ENCODE peak calls at places on chromosome 11, in six cellular contexts. A is GM12878, N is K562, O is H1, T is NT2/D1, B is HepG2. P is an unnamed sample.

GRCh38 chr11:121328967-121329653 is 36.5 kb downstream of the SC5D start:
- DNase-seq in A (no peak), N (no peak), O (no peak), T (no peak), B (no peak), P (no peak)

GRCh38 chr11:21142007-21142406 is 472.6 kb downstream of the NELL1 start:
- DNase-seq in A (no peak), N (no peak), O (peak), T (peak), B (no peak), P (no peak)

GRCh38 chr11:12073436-12073835 is 37.0 kb upstream of the MICAL2 start:
- DNase-seq in A (no peak), N (no peak), O (no peak), T (no peak), B (no peak), P (no peak)

GRCh38 chr11:3050386-3051325 is 6.6 kb downstream of the CARS1 start:
- DNase-seq in A (no peak), N (no peak), O (no peak), T (no peak), B (no peak), P (no peak)

GRCh38 chr11:77487790-77488189 is 13.9 kb upstream of the PAK1 start:
- DNase-seq in A (no peak), N (no peak), O (peak), T (no peak), B (no peak), P (no peak)

GRCh38 chr11:95282337-95282751 is 51.3 kb upstream of the SESN3 start:
- DNase-seq in A (no peak), N (no peak), O (no peak), T (no peak), B (peak), P (no peak)

GRCh38 chr11:82846037-82846383 is 54.2 kb downstream of the PRCP start:
- DNase-seq in A (no peak), N (no peak), O (no peak), T (no peak), B (no peak), P (no peak)

GRCh38 chr11:93895106-93895862 is 44.9 kb upstream of the VSTM5 start:
- DNase-seq in A (no peak), N (peak), O (no peak), T (peak), B (peak), P (peak)

GRCh38 chr11:122038543-122038942 is 77.5 kb downstream of the BLID start:
- DNase-seq in A (no peak), N (no peak), O (no peak), T (peak), B (no peak), P (no peak)

GRCh38 chr11:61272731-61273130 is 22.4 kb downstream of the VWCE start:
- DNase-seq in A (no peak), N (no peak), O (no peak), T (no peak), B (no peak), P (no peak)

GRCh38 chr11:130407978-130408377 is 20.4 kb downstream of the ADAMTS8 start:
- DNase-seq in A (no peak), N (no peak), O (no peak), T (no peak), B (no peak), P (peak)

GRCh38 chr11:119371778-119372182 is 9.7 kb downstream of the USP2 start:
- DNase-seq in A (no peak), N (no peak), O (no peak), T (no peak), B (no peak), P (no peak)

GRCh38 chr11:95487391-95487790 is 256.4 kb upstream of the SESN3 start:
- DNase-seq in A (peak), N (no peak), O (no peak), T (no peak), B (no peak), P (no peak)

GRCh38 chr11:67545280-67545679 is 22.0 kb upstream of the CABP2 start:
- DNase-seq in A (no peak), N (peak), O (no peak), T (no peak), B (peak), P (no peak)

GRCh38 chr11:110078923-110079544 is 14.2 kb upstream of the ZC3H12C start:
- DNase-seq in A (no peak), N (no peak), O (no peak), T (no peak), B (no peak), P (no peak)

GRCh38 chr11:17924713-17925112 is 88.1 kb downstream of the SERGEF start:
- DNase-seq in A (no peak), N (no peak), O (no peak), T (no peak), B (no peak), P (no peak)

GRCh38 chr11:819129-819931 is 616 bp downstream of the PNPLA2 start:
- DNase-seq in A (no peak), N (peak), O (peak), T (no peak), B (peak), P (no peak)

GRCh38 chr11:12102588-12103410 is 7.6 kb upstream of the MICAL2 start:
- DNase-seq in A (no peak), N (no peak), O (no peak), T (no peak), B (no peak), P (no peak)

GRCh38 chr11:58216476-58216875 is 4.0 kb downstream of the OR1S1 start:
- DNase-seq in A (no peak), N (no peak), O (no peak), T (no peak), B (no peak), P (no peak)

GRCh38 chr11:11701070-11701469 is 79.3 kb upstream of the GALNT18 start:
- DNase-seq in A (no peak), N (no peak), O (no peak), T (no peak), B (no peak), P (peak)

GRCh38 chr11:27248430-27249207 is 114.4 kb downstream of the CCDC34 start:
- DNase-seq in A (no peak), N (no peak), O (no peak), T (no peak), B (peak), P (no peak)

GRCh38 chr11:83449338-83449913 is 163.3 kb upstream of the CCDC90B start:
- DNase-seq in A (no peak), N (no peak), O (no peak), T (no peak), B (no peak), P (no peak)

GRCh38 chr11:94131363-94132115 is 2.9 kb downstream of the PANX1 start:
- DNase-seq in A (no peak), N (no peak), O (peak), T (no peak), B (no peak), P (no peak)

GRCh38 chr11:113985906-113986305 is 11.0 kb downstream of the HTR3A start:
- DNase-seq in A (no peak), N (no peak), O (no peak), T (no peak), B (no peak), P (no peak)

GRCh38 chr11:92702771-92703170 is 266.7 kb upstream of the MTNR1B start:
- DNase-seq in A (no peak), N (no peak), O (no peak), T (no peak), B (no peak), P (no peak)

GRCh38 chr11:61004037-61004641 is 32.7 kb downstream of the CD6 start:
- DNase-seq in A (no peak), N (no peak), O (no peak), T (no peak), B (no peak), P (no peak)

GRCh38 chr11:112963368-112963955 is 2.2 kb downstream of the NCAM1 start:
- DNase-seq in A (no peak), N (no peak), O (peak), T (no peak), B (no peak), P (no peak)

GRCh38 chr11:61587541-61587941 is 6.7 kb upstream of the SYT7 start:
- DNase-seq in A (no peak), N (peak), O (peak), T (peak), B (no peak), P (no peak)

GRCh38 chr11:62201376-62201775 is 7.1 kb upstream of the SCGB2A1 start:
- DNase-seq in A (no peak), N (no peak), O (no peak), T (no peak), B (no peak), P (no peak)

GRCh38 chr11:73478737-73479347 is 102.6 kb downstream of the RELT start:
- DNase-seq in A (no peak), N (peak), O (no peak), T (peak), B (peak), P (peak)

GRCh38 chr11:67056267-67056639 is 394 bp upstream of the RHOD start:
- DNase-seq in A (no peak), N (no peak), O (no peak), T (no peak), B (no peak), P (no peak)

GRCh38 chr11:95104121-95104830 is 14.6 kb downstream of the ENDOD1 start:
- DNase-seq in A (no peak), N (no peak), O (no peak), T (no peak), B (no peak), P (no peak)

GRCh38 chr11:22957890-22958289 is 97.6 kb upstream of the CCDC179 start:
- DNase-seq in A (no peak), N (no peak), O (no peak), T (no peak), B (no peak), P (no peak)

DNA sequence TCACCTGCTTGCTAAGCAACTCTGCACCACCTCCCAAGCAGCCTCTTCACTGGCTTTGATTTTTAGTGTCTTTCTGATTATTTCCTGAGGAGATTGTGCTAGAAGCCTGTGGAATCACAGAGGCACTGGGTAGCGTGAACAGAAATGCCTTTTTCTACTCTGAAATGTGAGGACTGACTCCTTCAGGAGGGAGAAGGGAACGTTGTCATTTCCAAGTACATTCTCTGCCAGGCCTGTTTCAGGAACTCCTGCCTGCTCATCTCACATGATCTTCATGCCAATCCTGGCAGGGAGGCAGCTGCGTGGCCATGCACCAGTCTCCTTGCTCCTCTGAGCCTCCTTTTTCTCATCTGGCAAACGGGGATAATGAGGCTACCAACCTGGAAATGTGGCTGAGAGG is 49.8 kb upstream of the PRDM11 start:
- DNase-seq in A (no peak), N (no peak), O (peak), T (no peak), B (no peak), P (no peak)
- TF ChIP-seq ZNF274 in A (no peak), N (no peak), O (no peak), T (no peak), B (no peak), P (no peak)

GRCh38 chr11:79088967-79089366 is 351.9 kb downstream of the TENM4 start:
- DNase-seq in A (no peak), N (no peak), O (no peak), T (peak), B (no peak), P (no peak)

GRCh38 chr11:79087957-79088318 is 352.9 kb downstream of the TENM4 start:
- DNase-seq in A (no peak), N (no peak), O (no peak), T (no peak), B (no peak), P (no peak)

GRCh38 chr11:79086056-79086455 is 354.8 kb downstream of the TENM4 start:
- DNase-seq in A (no peak), N (no peak), O (no peak), T (no peak), B (no peak), P (no peak)

GRCh38 chr11:79090191-79090590 is 350.6 kb downstream of the TENM4 start:
- DNase-seq in A (no peak), N (no peak), O (no peak), T (no peak), B (no peak), P (no peak)

GRCh38 chr11:79087238-79087956 is 353.4 kb downstream of the TENM4 start:
- DNase-seq in A (no peak), N (no peak), O (no peak), T (peak), B (peak), P (no peak)
- TF ChIP-seq YY1 in A (no peak), N (no peak), O (no peak), T (no peak), B (no peak), P (no peak)

DNA sequence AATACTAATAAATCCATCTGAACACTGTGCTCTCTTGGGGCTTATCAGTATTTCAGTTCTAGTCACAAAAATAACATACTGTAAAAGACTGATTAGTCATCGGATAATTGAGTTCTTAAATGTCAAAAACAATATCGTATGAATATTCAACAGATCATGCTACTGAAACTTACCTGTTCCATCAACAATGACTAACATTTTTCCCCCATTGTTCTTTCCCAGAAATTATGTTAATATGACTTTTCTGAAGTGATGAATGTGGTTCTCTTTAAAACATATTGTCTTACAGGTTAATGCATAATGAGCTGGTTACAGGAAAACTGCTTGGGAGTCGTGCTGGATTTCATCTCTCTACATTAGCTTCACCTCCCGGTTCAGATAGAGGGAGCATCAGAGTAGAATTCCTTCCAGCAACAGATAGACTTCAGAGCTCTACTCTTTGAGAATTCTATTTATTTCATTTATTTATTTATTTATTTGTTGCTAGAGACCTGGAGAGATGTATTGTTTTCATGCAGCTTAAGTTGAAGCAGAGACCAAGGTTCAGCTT is 387.9 kb downstream of the NXPE2 start:
- DNase-seq in A (no peak), N (no peak), O (no peak), T (no peak), B (no peak), P (no peak)
- TF ChIP-seq ZNF274 in A (no peak), N (no peak), O (no peak), T (no peak), B (no peak), P (no peak)

GRCh38 chr11:131609921-131610320 is 239.5 kb downstream of the NTM start:
- DNase-seq in A (no peak), N (no peak), O (no peak), T (no peak), B (no peak), P (no peak)
- TF ChIP-seq YY1 in A (no peak), N (no peak), O (no peak), T (no peak), B (no peak), P (no peak)

GRCh38 chr11:19116315-19116970 is 525 bp upstream of the ZDHHC13 start:
- DNase-seq in A (peak), N (no peak), O (no peak), T (no peak), B (no peak), P (no peak)
- TF ChIP-seq ZNF274 in A (no peak), N (no peak), O (no peak), T (no peak), B (no peak), P (no peak)

GRCh38 chr11:65435981-65436411 is 13.4 kb downstream of the NEAT1 start:
- DNase-seq in A (no peak), N (no peak), O (peak), T (no peak), B (no peak), P (no peak)

GRCh38 chr11:65434667-65435179 is 12.1 kb downstream of the NEAT1 start:
- DNase-seq in A (no peak), N (no peak), O (no peak), T (no peak), B (no peak), P (no peak)

GRCh38 chr11:65437436-65438227 is 15.0 kb downstream of the NEAT1 start:
- DNase-seq in A (no peak), N (no peak), O (peak), T (no peak), B (no peak), P (no peak)

GRCh38 chr11:65435330-65435931 is 12.8 kb downstream of the NEAT1 start:
- DNase-seq in A (no peak), N (no peak), O (peak), T (no peak), B (no peak), P (no peak)

DNA sequence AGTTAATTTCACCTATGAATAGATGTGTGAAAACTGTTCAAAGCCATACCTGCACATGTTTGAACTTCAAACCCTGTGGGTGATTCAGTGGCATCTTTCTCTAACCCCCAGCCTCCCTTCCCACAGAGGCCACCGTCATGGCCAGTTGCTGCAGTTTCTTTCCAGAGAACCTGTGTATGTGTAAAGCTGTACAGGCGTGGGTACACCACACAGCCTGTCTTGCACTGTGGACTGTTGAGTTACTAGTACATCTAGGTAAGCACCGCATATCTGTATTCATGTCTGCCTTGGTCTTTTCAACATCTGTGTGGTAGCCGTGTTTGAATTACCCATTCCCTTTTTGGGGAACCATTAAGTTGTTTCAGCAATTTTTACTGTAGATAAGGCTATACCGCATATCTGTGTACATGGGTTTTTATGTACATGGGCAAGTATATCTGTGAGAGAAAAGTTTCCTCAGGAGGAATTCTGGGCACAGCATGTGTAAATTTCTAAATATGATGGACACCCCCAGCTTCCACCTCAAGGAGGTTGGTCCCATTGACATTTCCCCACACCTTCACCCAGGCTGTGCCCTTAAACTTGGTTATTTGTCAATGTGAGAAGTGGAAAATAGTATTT is 13.9 kb downstream of the NEAT1 start:
- DNase-seq in A (no peak), N (no peak), O (no peak), T (no peak), B (no peak), P (no peak)
- TF ChIP-seq YY1 in A (no peak), N (no peak), O (no peak), T (no peak), B (no peak), P (no peak)

GRCh38 chr11:107259826-107260225 is 197.8 kb downstream of the CWF19L2 start:
- DNase-seq in A (no peak), N (no peak), O (no peak), T (no peak), B (no peak), P (no peak)
- TF ChIP-seq ZNF274 in A (no peak), N (no peak), O (no peak), T (no peak), B (no peak), P (no peak)